ENCODE peak calls at places on chromosomes 5 and 9, in six cellular contexts. D is left ventricle myocardium inferior; Y is foreskin fibroblast; A is cardiac muscle cell; G is CD8-positive, alpha-beta T cell; L is adipocyte. M is an unnamed sample.

GRCh38 chr9:134475051-134475790 is 149.0 kb downstream of the RXRA start:
- DNase-seq in D (peak; percentile 85), Y (peak; percentile 85), A (no peak), G (peak; percentile 66), L (peak; percentile 85), M (no peak)

GRCh38 chr9:121317737-121318630 is 50.0 kb downstream of the GSN start:
- DNase-seq in D (peak; percentile 71), Y (no peak), A (no peak), G (no peak), L (no peak), M (no peak)

GRCh38 chr5:176680226-176680563 is 32.9 kb downstream of the TSPAN17 start:
- DNase-seq in D (no peak), Y (no peak), A (no peak), G (no peak), L (no peak), M (no peak)

GRCh38 chr9:111965566-111966019 is 69.0 kb downstream of the UGCG start:
- DNase-seq in D (no peak), Y (peak; percentile 94), A (no peak), G (no peak), L (peak; percentile 72), M (peak; percentile 90)

GRCh38 chr9:3875371-3876132 is 349.8 kb upstream of the RFX3 start:
- DNase-seq in D (no peak), Y (peak; percentile 61), A (no peak), G (no peak), L (peak; percentile 78), M (peak; percentile 93)

GRCh38 chr9:21919377-21920362 is 74.5 kb downstream of the CDKN2A start:
- DNase-seq in D (no peak), Y (peak; percentile 84), A (no peak), G (no peak), L (peak; percentile 20), M (peak; percentile 51)

GRCh38 chr9:98805506-98806272 is 1.8 kb upstream of the GALNT12 start:
- DNase-seq in D (no peak), Y (no peak), A (no peak), G (no peak), L (peak; percentile 30), M (no peak)

GRCh38 chr5:170606939-170607338 is 103.1 kb downstream of the KCNIP1 start:
- DNase-seq in D (no peak), Y (no peak), A (no peak), G (no peak), L (no peak), M (no peak)

GRCh38 chr9:113446323-113446740 is 17.2 kb upstream of the RGS3 start:
- DNase-seq in D (no peak), Y (peak; percentile 18), A (peak; percentile 63), G (no peak), L (peak; percentile 81), M (peak; percentile 33)

GRCh38 chr9:96232539-96233241 is 69.3 kb downstream of the HSD17B3 start:
- DNase-seq in D (peak; percentile 68), Y (peak; percentile 38), A (peak; percentile 64), G (no peak), L (peak; percentile 83), M (no peak)

GRCh38 chr5:40774626-40775025 is 18.9 kb upstream of the TTC33 start:
- DNase-seq in D (no peak), Y (no peak), A (no peak), G (no peak), L (no peak), M (no peak)

GRCh38 chr5:41151562-41151961 is 61.8 kb downstream of the C6 start:
- DNase-seq in D (no peak), Y (no peak), A (no peak), G (no peak), L (no peak), M (no peak)

GRCh38 chr5:138666226-138666742 is 86.9 kb upstream of the CTNNA1 start:
- DNase-seq in D (no peak), Y (no peak), A (no peak), G (peak; percentile 47), L (no peak), M (no peak)

GRCh38 chr9:117415584-117415937 is 704 bp upstream of the ASTN2 start:
- DNase-seq in D (no peak), Y (no peak), A (peak; percentile 22), G (no peak), L (no peak), M (no peak)

GRCh38 chr9:1701113-1701512 is 314.0 kb upstream of the SMARCA2 start:
- DNase-seq in D (no peak), Y (no peak), A (no peak), G (no peak), L (no peak), M (no peak)

GRCh38 chr5:33984671-33985124 is at the start of gene SLC45A2:
- DNase-seq in D (no peak), Y (no peak), A (peak; percentile 13), G (no peak), L (no peak), M (no peak)

GRCh38 chr5:108193021-108193795 is 188.7 kb downstream of the FBXL17 start:
- DNase-seq in D (no peak), Y (peak; percentile 34), A (no peak), G (no peak), L (peak; percentile 65), M (peak; percentile 46)

GRCh38 chr5:141650851-141651727 is at the start of gene FCHSD1:
- DNase-seq in D (peak; percentile 90), Y (peak; percentile 79), A (peak; percentile 89), G (peak; percentile 89), L (peak; percentile 94), M (peak; percentile 31)

GRCh38 chr9:109001275-109001676 is 12.0 kb downstream of the CTNNAL1 start:
- DNase-seq in D (no peak), Y (peak; percentile 82), A (no peak), G (no peak), L (peak; percentile 34), M (peak; percentile 60)

GRCh38 chr9:7844283-7844682 is 44.7 kb upstream of the DMAC1 start:
- DNase-seq in D (no peak), Y (no peak), A (peak; percentile 39), G (no peak), L (no peak), M (peak; percentile 19)

GRCh38 chr9:100111235-100111634 is 12.2 kb downstream of the INVS start:
- DNase-seq in D (peak; percentile 86), Y (peak; percentile 98), A (peak; percentile 20), G (no peak), L (peak; percentile 98), M (peak; percentile 100)

GRCh38 chr5:156178117-156178516 is 148.8 kb upstream of the SGCD start:
- DNase-seq in D (no peak), Y (no peak), A (no peak), G (no peak), L (no peak), M (peak; percentile 9)

GRCh38 chr5:18507114-18507513 is 872.9 kb downstream of the TAF11L14 start:
- DNase-seq in D (no peak), Y (no peak), A (no peak), G (no peak), L (no peak), M (no peak)

GRCh38 chr9:122941560-122942234 is 877 bp downstream of the RABGAP1 start:
- DNase-seq in D (no peak), Y (peak; percentile 27), A (peak; percentile 52), G (no peak), L (peak; percentile 77), M (peak; percentile 39)

GRCh38 chr5:134103998-134104612 is 10.4 kb upstream of the TCF7 start:
- DNase-seq in D (no peak), Y (no peak), A (no peak), G (no peak), L (no peak), M (no peak)

GRCh38 chr5:125267636-125268248 is 521.3 kb upstream of the ZNF608 start:
- DNase-seq in D (no peak), Y (no peak), A (no peak), G (no peak), L (no peak), M (no peak)

DNA sequence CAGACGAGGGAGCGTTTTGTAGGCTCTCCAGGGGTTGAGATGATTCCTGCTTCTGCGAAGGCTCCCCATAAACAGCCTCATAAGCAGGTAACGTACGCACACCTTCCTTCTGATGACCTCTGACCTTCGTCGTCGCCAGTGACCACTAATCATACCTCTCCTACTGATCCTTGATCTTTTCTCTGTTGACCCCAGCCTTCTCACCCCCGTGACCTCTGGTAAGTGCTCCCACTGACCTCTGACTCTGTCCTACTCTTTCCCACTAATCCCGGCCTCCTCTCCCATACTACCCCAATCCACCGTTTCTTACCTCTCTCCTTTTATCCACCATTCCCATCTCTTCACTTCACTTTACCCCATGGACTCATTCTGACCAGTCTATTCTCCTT is 356 bp downstream of the DNAI1 start:
- DNase-seq in D (no peak), Y (no peak), A (no peak), G (no peak), L (no peak), M (no peak)
- H3K4me3 ChIP-seq in D (peak overlapping the region; percentile 98), Y (peak overlapping the region; percentile 62), A (peak overlapping the region; percentile 17), G (peak overlapping the region; percentile 34), L (peak overlapping the region; percentile 76), M (peak overlapping the region; percentile 77)

DNA sequence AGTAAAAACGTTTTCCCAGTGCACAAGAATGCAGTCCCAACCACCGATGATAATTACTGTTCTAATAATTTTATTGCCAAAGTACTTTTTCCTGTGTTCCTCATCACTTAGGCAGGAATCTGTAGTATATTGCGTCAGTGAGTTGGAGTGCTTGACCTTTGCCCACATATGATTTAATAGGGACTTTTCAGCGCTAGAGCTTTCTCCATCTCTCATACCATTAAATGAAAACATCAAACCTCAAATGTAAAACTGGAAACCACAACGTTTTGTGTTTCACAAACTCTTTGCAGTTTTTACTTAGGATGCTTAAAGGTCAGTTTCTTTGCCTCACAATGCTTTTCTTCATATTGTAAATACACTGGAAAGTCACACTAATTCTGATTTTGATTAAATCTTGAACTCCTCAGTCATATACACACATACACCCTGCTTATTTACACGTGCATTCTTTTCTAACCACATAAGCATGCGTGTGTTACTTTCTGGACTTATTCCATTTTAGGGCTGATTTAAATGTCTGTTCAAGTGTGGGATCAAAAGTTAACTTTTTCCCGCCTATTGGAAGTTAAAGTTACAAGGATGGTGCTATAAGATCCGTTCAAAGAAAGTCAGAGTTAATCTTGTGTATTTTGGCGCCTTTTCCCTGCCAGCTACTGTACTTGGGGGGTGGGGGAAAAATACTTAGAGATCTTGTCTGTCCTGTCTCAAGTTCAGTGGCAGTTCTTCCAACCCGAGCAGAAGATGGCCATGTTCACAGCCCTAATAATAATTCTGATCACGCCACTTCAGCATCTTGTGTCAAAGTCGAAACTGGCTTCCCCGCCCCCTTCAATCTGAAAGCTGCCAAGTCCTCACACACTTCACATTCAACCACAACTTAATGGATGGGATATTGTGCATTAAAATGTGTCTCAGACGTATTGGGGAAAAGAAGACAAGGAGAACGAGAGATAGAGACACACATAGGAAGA is 6.6 kb upstream of the NFIB start:
- DNase-seq in D (peak; percentile 47), Y (peak; percentile 88), A (no peak), G (no peak), L (peak; percentile 88), M (peak; percentile 99)
- H3K4me3 ChIP-seq in D (peak overlapping the region; percentile 80), Y (peak overlapping the region; percentile 67), A (peak overlapping the region; percentile 86), G (no peak overlapping the region), L (peak overlapping the region; percentile 91), M (peak overlapping the region; percentile 47)

GRCh38 chr9:35095175-35095574 is 1.2 kb downstream of the PIGO start:
- DNase-seq in D (no peak), Y (no peak), A (no peak), G (no peak), L (no peak), M (no peak)
- H3K4me3 ChIP-seq in D (peak overlapping the region; percentile 82), Y (peak overlapping the region; percentile 92), A (no peak overlapping the region), G (no peak overlapping the region), L (no peak overlapping the region), M (peak overlapping the region; percentile 99)

DNA sequence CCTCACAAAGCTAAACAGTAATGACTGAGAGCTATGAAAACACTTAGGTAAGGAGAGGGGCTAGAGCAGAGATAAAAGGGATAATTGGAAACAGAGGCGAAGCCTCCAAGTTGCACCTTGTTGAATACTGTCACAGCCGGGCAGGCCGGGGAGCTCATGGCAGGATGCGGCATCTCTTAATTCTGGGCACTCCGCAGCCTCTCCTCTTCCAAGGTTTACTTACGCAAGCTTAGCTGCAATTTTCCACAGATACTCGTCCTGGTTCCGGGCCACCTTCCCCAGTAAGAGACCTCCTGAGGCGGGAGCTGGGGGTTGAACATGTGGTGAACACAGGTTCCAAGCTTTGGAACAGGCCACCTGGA is 334.9 kb downstream of the CWC27 start:
- DNase-seq in D (no peak), Y (no peak), A (no peak), G (no peak), L (no peak), M (no peak)
- H3K4me3 ChIP-seq in D (peak overlapping the region; percentile 71), Y (no peak overlapping the region), A (no peak overlapping the region), G (peak overlapping the region; percentile 64), L (peak overlapping the region; percentile 81), M (peak overlapping the region; percentile 42)